ENCODE peak calls at places on chromosomes 13 and 19, in six cellular contexts. Y is gastrocnemius medialis, B is tibial nerve, K is testis, F is esophagus muscularis mucosa, O is esophagus squamous epithelium. E is an unnamed sample.

GRCh38 chr13:101915755-101916107 is 463.3 kb downstream of the ITGBL1 start:
- DNase-seq in Y (no peak), B (no peak), K (no peak), F (no peak), O (no peak), E (no peak)

GRCh38 chr13:50991624-50992610 is 82.3 kb downstream of the RNASEH2B start:
- DNase-seq in Y (no peak), B (no peak), K (no peak), F (no peak), O (no peak), E (no peak)

GRCh38 chr19:46787331-46788100 is 878 bp downstream of the SLC1A5 start:
- DNase-seq in Y (peak; percentile 16), B (peak; percentile 52), K (peak; percentile 74), F (peak; percentile 93), O (no peak), E (peak; percentile 55)

GRCh38 chr19:54310543-54310942 is 2.4 kb downstream of the LILRA5 start:
- DNase-seq in Y (no peak), B (no peak), K (no peak), F (no peak), O (no peak), E (no peak)

GRCh38 chr13:36428083-36428482 is 4.2 kb upstream of the CCNA1 start:
- DNase-seq in Y (no peak), B (no peak), K (no peak), F (no peak), O (no peak), E (no peak)

GRCh38 chr13:59607780-59608233 is 555.9 kb downstream of the DIAPH3 start:
- DNase-seq in Y (no peak), B (no peak), K (no peak), F (no peak), O (no peak), E (no peak)

GRCh38 chr13:78658630-78659449 is at the start of gene OBI1:
- DNase-seq in Y (peak; percentile 76), B (peak; percentile 78), K (peak; percentile 97), F (peak; percentile 97), O (peak; percentile 58), E (peak; percentile 96)

GRCh38 chr13:43815204-43815603 is 28.4 kb upstream of the ENOX1 start:
- DNase-seq in Y (no peak), B (no peak), K (peak; percentile 24), F (no peak), O (no peak), E (no peak)

DNA sequence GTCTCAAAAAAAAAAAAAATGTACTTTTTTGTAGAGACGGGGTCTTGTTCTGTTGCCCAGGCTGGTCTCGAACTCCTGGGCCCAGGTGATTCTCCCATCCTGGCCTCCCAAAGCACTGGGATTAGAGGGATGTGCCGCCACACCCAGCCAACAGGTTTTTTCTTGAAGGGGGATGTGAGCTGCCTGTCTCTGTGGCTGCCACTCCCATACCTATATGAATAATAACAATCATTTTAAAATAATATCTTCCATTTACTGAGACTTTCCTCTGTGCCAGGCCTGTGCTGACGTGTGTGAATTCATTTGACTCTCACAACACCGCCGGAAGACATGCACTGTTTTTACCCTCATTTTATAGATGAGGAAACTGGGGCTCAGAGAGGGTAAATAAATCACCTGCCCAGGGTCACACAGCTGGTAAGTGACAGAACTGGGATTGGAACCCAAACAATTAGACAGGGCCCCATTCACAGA is 7.2 kb upstream of the BCL3 start:
- DNase-seq in Y (no peak), B (no peak), K (no peak), F (no peak), O (no peak), E (peak; percentile 48)
- H3K4me1 ChIP-seq in Y (peaks cover 27% of the 10 kb centered on the region), B (peaks cover 37% of the 10 kb centered on the region), K (peaks cover 49% of the 10 kb centered on the region), F (peaks cover 56% of the 10 kb centered on the region), O (peaks cover 58% of the 10 kb centered on the region), E (peaks cover 79% of the 10 kb centered on the region)

DNA sequence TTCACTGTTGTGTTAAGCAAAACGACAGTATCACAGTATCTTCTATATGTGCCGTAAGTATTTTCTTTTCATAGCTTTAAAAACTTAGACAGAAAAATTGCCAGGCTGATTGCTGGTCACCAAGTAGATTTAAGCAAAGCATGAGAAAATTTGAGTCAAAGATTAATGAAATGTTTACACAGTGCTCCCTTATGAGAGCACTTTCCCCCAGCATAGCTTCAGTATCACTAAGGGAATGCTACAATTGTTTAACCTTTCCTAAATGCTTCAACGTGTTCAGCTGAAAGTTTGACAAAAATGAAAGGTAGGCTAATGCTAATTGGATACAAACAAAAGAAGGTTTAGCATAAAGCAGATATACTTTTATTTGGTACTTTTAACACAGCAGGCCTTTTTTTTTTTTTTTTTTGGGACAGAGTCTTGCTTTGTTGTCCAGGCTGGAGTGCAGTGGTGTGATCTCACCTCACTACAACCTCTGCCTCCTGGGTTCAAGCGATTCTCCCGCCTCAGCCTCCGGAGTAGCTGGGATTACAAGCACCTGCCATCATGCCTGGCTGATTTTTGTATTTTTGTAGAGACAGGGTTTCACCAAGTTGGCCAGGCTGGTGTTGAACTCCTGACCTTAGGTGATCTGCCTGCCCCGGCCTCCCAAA is 23.4 kb downstream of the PCCA start:
- DNase-seq in Y (no peak), B (no peak), K (no peak), F (no peak), O (no peak), E (no peak)
- TF ChIP-seq POLR2A in Y (no peak), B (no peak), K (no peak), F (no peak), O (no peak), E (no peak)

GRCh38 chr19:41860419-41861097 is 503 bp downstream of the RPS19 start:
- DNase-seq in Y (no peak), B (no peak), K (no peak), F (no peak), O (no peak), E (peak; percentile 19)
- H3K4me1 ChIP-seq in Y (peaks cover 37% of the 10 kb centered on the region), B (peaks cover 31% of the 10 kb centered on the region), K (peaks cover 20% of the 10 kb centered on the region), F (peaks cover 29% of the 10 kb centered on the region), O (peaks cover 17% of the 10 kb centered on the region), E (peaks cover 47% of the 10 kb centered on the region)

GRCh38 chr19:34633806-34634205 is 43.2 kb downstream of the SCGB2B2 start:
- DNase-seq in Y (no peak), B (no peak), K (no peak), F (no peak), O (no peak), E (no peak)
- TF ChIP-seq POLR2A in Y (no peak), B (no peak), K (no peak), F (no peak), O (no peak), E (no peak)

DNA sequence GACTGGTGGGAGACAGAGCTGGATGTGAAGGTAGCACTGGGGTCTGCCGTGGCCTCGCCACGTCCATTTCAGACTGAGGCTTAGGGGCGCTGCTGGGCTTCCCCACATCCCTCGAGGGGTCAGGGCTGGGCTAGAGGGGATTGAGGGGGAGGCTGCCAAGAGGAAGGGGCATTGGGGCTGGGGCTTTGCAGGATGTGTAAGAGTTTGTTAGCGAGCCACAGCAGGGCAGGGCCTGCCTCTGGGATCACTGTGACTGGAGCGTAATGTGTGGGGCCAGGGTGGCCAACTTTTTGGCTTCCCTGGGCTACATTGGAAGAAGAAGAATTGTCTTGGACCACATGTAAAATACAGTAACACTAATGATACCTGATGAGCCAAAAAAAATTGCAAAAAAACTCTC is 14.1 kb downstream of the ARID3A start:
- DNase-seq in Y (no peak), B (no peak), K (no peak), F (no peak), O (no peak), E (no peak)
- H3K4me1 ChIP-seq in Y (peaks cover 12% of the 10 kb centered on the region), B (peaks cover 20% of the 10 kb centered on the region), K (peaks cover 26% of the 10 kb centered on the region), F (peaks cover 14% of the 10 kb centered on the region), O (peaks cover 16% of the 10 kb centered on the region), E (peaks cover 49% of the 10 kb centered on the region)

GRCh38 chr19:2318923-2319322 is 9.5 kb downstream of the LSM7 start:
- DNase-seq in Y (no peak), B (no peak), K (no peak), F (no peak), O (no peak), E (no peak)
- TF ChIP-seq POLR2A in Y (no peak), B (no peak), K (no peak), F (no peak), O (no peak), E (no peak)

GRCh38 chr13:73608731-73609485 is 525.3 kb downstream of the KLF12 start:
- DNase-seq in Y (no peak), B (no peak), K (no peak), F (no peak), O (no peak), E (no peak)

GRCh38 chr13:73607489-73608156 is 526.6 kb downstream of the KLF12 start:
- DNase-seq in Y (no peak), B (no peak), K (no peak), F (no peak), O (no peak), E (no peak)

GRCh38 chr13:73608157-73608516 is 526.1 kb downstream of the KLF12 start:
- DNase-seq in Y (no peak), B (no peak), K (no peak), F (no peak), O (no peak), E (no peak)

DNA sequence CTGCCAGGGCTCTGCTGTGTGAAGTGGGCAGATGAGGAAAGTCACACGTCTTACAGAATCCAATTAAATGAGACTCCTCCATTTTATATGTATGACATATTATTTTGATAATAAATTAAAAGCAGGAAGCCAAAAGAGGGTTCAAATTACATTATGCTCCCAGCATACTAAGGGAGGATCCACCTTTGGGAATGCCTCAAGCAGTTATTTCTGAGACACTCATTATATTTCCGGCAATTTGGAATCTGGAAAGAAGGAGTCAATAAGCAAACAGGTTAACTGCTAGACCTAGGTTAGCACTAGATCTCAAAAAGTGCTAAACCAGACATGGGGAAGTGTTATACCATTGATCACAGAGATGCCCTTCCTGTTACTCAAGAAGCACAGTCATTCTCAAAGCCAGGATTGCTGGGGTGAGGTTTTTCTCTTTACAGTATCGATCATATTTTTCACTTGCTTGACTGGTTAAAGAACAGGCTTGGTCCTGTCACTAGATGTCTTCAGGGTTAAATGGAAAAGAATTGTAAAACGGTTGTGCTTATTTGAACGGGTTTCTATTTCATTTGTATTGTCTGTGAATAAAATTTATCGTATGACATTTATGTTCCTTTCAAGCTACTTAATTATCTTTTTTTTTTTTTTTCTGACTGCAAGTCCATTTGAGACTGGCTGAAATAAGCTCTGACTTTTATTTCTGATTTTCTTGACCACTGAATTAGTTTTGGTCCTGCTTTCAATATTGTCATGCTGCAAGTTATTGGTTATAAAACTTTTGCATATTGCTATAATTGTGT is 523.2 kb downstream of the KLF12 start:
- DNase-seq in Y (no peak), B (no peak), K (no peak), F (no peak), O (no peak), E (no peak)
- H3K4me1 ChIP-seq in Y (no peaks in the 10 kb centered on the region), B (no peaks in the 10 kb centered on the region), K (no peaks in the 10 kb centered on the region), F (no peaks in the 10 kb centered on the region), O (peaks cover 8% of the 10 kb centered on the region), E (peaks cover 12% of the 10 kb centered on the region)

DNA sequence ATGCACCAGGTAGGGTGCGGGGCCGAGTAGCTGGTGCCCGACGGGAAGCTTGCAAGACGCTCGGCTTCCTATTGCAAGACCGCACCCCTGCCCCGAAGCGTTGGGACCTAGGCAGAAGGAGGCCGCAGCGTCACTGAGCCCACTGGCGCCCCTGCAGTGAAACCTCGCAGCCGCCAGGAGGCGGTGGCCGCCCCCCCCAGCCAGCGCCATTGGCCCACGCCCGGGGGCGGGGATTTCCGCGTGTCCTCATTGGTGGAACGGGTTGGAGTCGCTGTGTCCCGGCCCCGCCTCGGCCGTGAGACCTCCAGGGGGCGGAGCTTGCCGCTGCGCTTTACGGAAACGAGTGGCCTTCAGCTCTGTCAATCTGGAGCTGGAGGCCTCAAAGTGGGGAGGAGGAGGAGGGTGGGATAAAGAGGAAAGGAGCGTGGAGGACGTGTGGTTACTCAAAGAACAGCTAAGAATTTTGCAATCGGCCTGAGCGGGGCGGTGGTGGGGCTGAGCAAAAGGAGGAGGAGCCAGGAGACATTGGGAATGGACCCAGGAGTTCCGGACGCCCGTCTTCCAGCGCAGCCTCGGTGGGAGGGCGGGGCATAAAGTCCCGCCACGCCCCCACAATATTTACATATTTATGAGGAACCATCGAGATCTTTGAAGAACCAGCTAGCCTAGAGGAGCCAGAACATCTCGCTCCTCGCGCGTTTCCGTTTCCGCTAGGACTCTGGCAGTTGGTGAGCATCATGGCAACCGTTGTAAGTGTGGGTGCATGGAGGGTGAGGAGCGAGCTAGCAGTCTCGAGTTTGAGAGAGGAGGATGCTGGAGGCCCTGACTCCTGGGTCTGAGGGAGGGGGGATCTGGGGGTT is at the start of the genes GYS1 and RUVBL2:
- DNase-seq in Y (peak; percentile 98), B (peak; percentile 99), K (peak; percentile 99), F (peak; percentile 100), O (peak; percentile 97), E (peak; percentile 99)
- TF ChIP-seq POLR2A in Y (peak; percentile 98), B (peak; percentile 79), K (no peak), F (peak; percentile 95), O (peak; percentile 93), E (peak; percentile 84)